ENCODE peak calls at places on chromosomes 13 and 19, in seven cellular contexts. One of them, this sample, is unnamed. For H3K4me1 and H3K27me3, the result is how much of the 10 kb centered on the place peaks cover.

GRCh38 chr13:46905249-46905648 is 8.4 kb upstream of the HTR2A start:
- DNase-seq in H9: no peak
- DNase-seq in IMR-90: peak
- DNase-seq in breast epithelium: no peak
- DNase-seq in stomach: no peak
- DNase-seq in cardiac muscle cell: peak
- DNase-seq in adrenal gland: no peak
- DNase-seq in this sample: no peak

GRCh38 chr13:110562696-110563462 is 1.4 kb upstream of the RAB20 start:
- DNase-seq in H9: no peak
- DNase-seq in IMR-90: no peak
- DNase-seq in breast epithelium: no peak
- DNase-seq in stomach: no peak
- DNase-seq in cardiac muscle cell: no peak
- DNase-seq in adrenal gland: peak
- DNase-seq in this sample: no peak

GRCh38 chr13:104809483-104809882 is 1726.0 kb downstream of the EFNB2 start:
- DNase-seq in H9: no peak
- DNase-seq in IMR-90: no peak
- DNase-seq in breast epithelium: peak
- DNase-seq in stomach: no peak
- DNase-seq in cardiac muscle cell: peak
- DNase-seq in adrenal gland: no peak
- DNase-seq in this sample: peak

GRCh38 chr13:39888865-39889810 is 233.7 kb downstream of the COG6 start:
- DNase-seq in H9: no peak
- DNase-seq in IMR-90: no peak
- DNase-seq in breast epithelium: no peak
- DNase-seq in stomach: no peak
- DNase-seq in cardiac muscle cell: peak
- DNase-seq in adrenal gland: no peak
- DNase-seq in this sample: no peak

GRCh38 chr19:10587022-10587838 is at the start of gene AP1M2:
- DNase-seq in H9: peak
- DNase-seq in IMR-90: no peak
- DNase-seq in breast epithelium: no peak
- DNase-seq in stomach: peak
- DNase-seq in cardiac muscle cell: no peak
- DNase-seq in adrenal gland: no peak
- DNase-seq in this sample: no peak

GRCh38 chr13:110017379-110017778 is 231.0 kb upstream of the IRS2 start:
- DNase-seq in H9: peak
- DNase-seq in IMR-90: peak
- DNase-seq in breast epithelium: peak
- DNase-seq in stomach: no peak
- DNase-seq in cardiac muscle cell: peak
- DNase-seq in adrenal gland: no peak
- DNase-seq in this sample: peak

GRCh38 chr13:68056816-68057710 is 826.9 kb upstream of the PCDH9 start:
- DNase-seq in H9: no peak
- DNase-seq in IMR-90: peak
- DNase-seq in breast epithelium: no peak
- DNase-seq in stomach: no peak
- DNase-seq in cardiac muscle cell: peak
- DNase-seq in adrenal gland: no peak
- DNase-seq in this sample: peak

GRCh38 chr19:21947775-21948174 is 63.0 kb downstream of the ZNF208 start:
- DNase-seq in H9: no peak
- DNase-seq in IMR-90: no peak
- DNase-seq in breast epithelium: no peak
- DNase-seq in stomach: no peak
- DNase-seq in cardiac muscle cell: peak
- DNase-seq in adrenal gland: no peak
- DNase-seq in this sample: no peak

GRCh38 chr13:81171065-81171647 is 830.2 kb upstream of the SPRY2 start:
- DNase-seq in H9: no peak
- DNase-seq in IMR-90: no peak
- DNase-seq in breast epithelium: no peak
- DNase-seq in stomach: no peak
- DNase-seq in cardiac muscle cell: peak
- DNase-seq in adrenal gland: no peak
- DNase-seq in this sample: peak

GRCh38 chr13:63190742-63191141 is 1775.1 kb upstream of the PCDH20 start:
- DNase-seq in H9: no peak
- DNase-seq in IMR-90: peak
- DNase-seq in breast epithelium: no peak
- DNase-seq in stomach: no peak
- DNase-seq in cardiac muscle cell: peak
- DNase-seq in adrenal gland: no peak
- DNase-seq in this sample: peak

GRCh38 chr19:8163781-8164180 is 14.4 kb upstream of the FBN3 start:
- DNase-seq in H9: peak
- DNase-seq in IMR-90: peak
- DNase-seq in breast epithelium: no peak
- DNase-seq in stomach: no peak
- DNase-seq in cardiac muscle cell: peak
- DNase-seq in adrenal gland: no peak
- DNase-seq in this sample: no peak

GRCh38 chr19:45812297-45812696 is 2.8 kb downstream of the RSPH6A start:
- DNase-seq in H9: no peak
- DNase-seq in IMR-90: no peak
- DNase-seq in breast epithelium: no peak
- DNase-seq in stomach: no peak
- DNase-seq in cardiac muscle cell: no peak
- DNase-seq in adrenal gland: no peak
- DNase-seq in this sample: no peak

GRCh38 chr13:23570099-23570926 is at the start of gene TNFRSF19:
- DNase-seq in H9: no peak
- DNase-seq in IMR-90: peak
- DNase-seq in breast epithelium: no peak
- DNase-seq in stomach: no peak
- DNase-seq in cardiac muscle cell: peak
- DNase-seq in adrenal gland: peak
- DNase-seq in this sample: peak
- H3K4me1 ChIP-seq in H9: under half
- H3K4me1 ChIP-seq in IMR-90: under half
- H3K4me1 ChIP-seq in breast epithelium: under half
- H3K4me1 ChIP-seq in stomach: under half
- H3K4me1 ChIP-seq in cardiac muscle cell: under half
- H3K4me1 ChIP-seq in adrenal gland: under half
- H3K4me1 ChIP-seq in this sample: under half

GRCh38 chr19:50720921-50721291 is 1.3 kb upstream of the SHANK1 start:
- DNase-seq in H9: no peak
- DNase-seq in IMR-90: peak
- DNase-seq in breast epithelium: no peak
- DNase-seq in stomach: no peak
- DNase-seq in cardiac muscle cell: no peak
- DNase-seq in adrenal gland: no peak
- DNase-seq in this sample: peak
- H3K27me3 ChIP-seq in H9: under half
- H3K27me3 ChIP-seq in IMR-90: under half
- H3K27me3 ChIP-seq in breast epithelium: under half
- H3K27me3 ChIP-seq in stomach: under half
- H3K27me3 ChIP-seq in cardiac muscle cell: under half
- H3K27me3 ChIP-seq in adrenal gland: under half
- H3K27me3 ChIP-seq in this sample: under half

GRCh38 chr19:15330801-15331418 is 1.4 kb downstream of the BRD4 start:
- DNase-seq in H9: no peak
- DNase-seq in IMR-90: peak
- DNase-seq in breast epithelium: peak
- DNase-seq in stomach: no peak
- DNase-seq in cardiac muscle cell: peak
- DNase-seq in adrenal gland: peak
- DNase-seq in this sample: peak
- H3K4me1 ChIP-seq in H9: under half
- H3K4me1 ChIP-seq in IMR-90: under half
- H3K4me1 ChIP-seq in breast epithelium: under half
- H3K4me1 ChIP-seq in stomach: half or more
- H3K4me1 ChIP-seq in cardiac muscle cell: under half
- H3K4me1 ChIP-seq in adrenal gland: half or more
- H3K4me1 ChIP-seq in this sample: under half

GRCh38 chr13:49608932-49609331 is 19.4 kb upstream of the ARL11 start:
- DNase-seq in H9: no peak
- DNase-seq in IMR-90: peak
- DNase-seq in breast epithelium: no peak
- DNase-seq in stomach: no peak
- DNase-seq in cardiac muscle cell: no peak
- DNase-seq in adrenal gland: no peak
- DNase-seq in this sample: no peak
- H3K27me3 ChIP-seq in H9: under half
- H3K27me3 ChIP-seq in IMR-90: under half
- H3K27me3 ChIP-seq in breast epithelium: under half
- H3K27me3 ChIP-seq in stomach: under half
- H3K27me3 ChIP-seq in cardiac muscle cell: under half
- H3K27me3 ChIP-seq in adrenal gland: under half
- H3K27me3 ChIP-seq in this sample: under half

GRCh38 chr19:1156305-1156801 is 17.7 kb downstream of the SBNO2 start:
- DNase-seq in H9: no peak
- DNase-seq in IMR-90: no peak
- DNase-seq in breast epithelium: no peak
- DNase-seq in stomach: no peak
- DNase-seq in cardiac muscle cell: peak
- DNase-seq in adrenal gland: peak
- DNase-seq in this sample: no peak
- H3K4me1 ChIP-seq in H9: under half
- H3K4me1 ChIP-seq in IMR-90: under half
- H3K4me1 ChIP-seq in breast epithelium: under half
- H3K4me1 ChIP-seq in stomach: under half
- H3K4me1 ChIP-seq in cardiac muscle cell: under half
- H3K4me1 ChIP-seq in adrenal gland: under half
- H3K4me1 ChIP-seq in this sample: under half

GRCh38 chr19:3793799-3794198 is 7.6 kb upstream of the MATK start:
- DNase-seq in H9: no peak
- DNase-seq in IMR-90: no peak
- DNase-seq in breast epithelium: no peak
- DNase-seq in stomach: no peak
- DNase-seq in cardiac muscle cell: no peak
- DNase-seq in adrenal gland: no peak
- DNase-seq in this sample: no peak

GRCh38 chr19:3801412-3802096 is 15.4 kb upstream of the MATK start:
- DNase-seq in H9: peak
- DNase-seq in IMR-90: no peak
- DNase-seq in breast epithelium: peak
- DNase-seq in stomach: peak
- DNase-seq in cardiac muscle cell: peak
- DNase-seq in adrenal gland: peak
- DNase-seq in this sample: peak

GRCh38 chr19:3796358-3796757 is 10.2 kb upstream of the MATK start:
- DNase-seq in H9: no peak
- DNase-seq in IMR-90: no peak
- DNase-seq in breast epithelium: no peak
- DNase-seq in stomach: no peak
- DNase-seq in cardiac muscle cell: no peak
- DNase-seq in adrenal gland: no peak
- DNase-seq in this sample: no peak

GRCh38 chr19:3803114-3803888 is 17.1 kb upstream of the MATK start:
- DNase-seq in H9: no peak
- DNase-seq in IMR-90: no peak
- DNase-seq in breast epithelium: no peak
- DNase-seq in stomach: no peak
- DNase-seq in cardiac muscle cell: no peak
- DNase-seq in adrenal gland: no peak
- DNase-seq in this sample: no peak

GRCh38 chr19:3798137-3798536 is 12.0 kb upstream of the MATK start:
- DNase-seq in H9: no peak
- DNase-seq in IMR-90: no peak
- DNase-seq in breast epithelium: no peak
- DNase-seq in stomach: no peak
- DNase-seq in cardiac muscle cell: no peak
- DNase-seq in adrenal gland: no peak
- DNase-seq in this sample: no peak
- H3K27me3 ChIP-seq in H9: under half
- H3K27me3 ChIP-seq in IMR-90: under half
- H3K27me3 ChIP-seq in breast epithelium: under half
- H3K27me3 ChIP-seq in stomach: under half
- H3K27me3 ChIP-seq in cardiac muscle cell: under half
- H3K27me3 ChIP-seq in adrenal gland: under half
- H3K27me3 ChIP-seq in this sample: under half

DNA sequence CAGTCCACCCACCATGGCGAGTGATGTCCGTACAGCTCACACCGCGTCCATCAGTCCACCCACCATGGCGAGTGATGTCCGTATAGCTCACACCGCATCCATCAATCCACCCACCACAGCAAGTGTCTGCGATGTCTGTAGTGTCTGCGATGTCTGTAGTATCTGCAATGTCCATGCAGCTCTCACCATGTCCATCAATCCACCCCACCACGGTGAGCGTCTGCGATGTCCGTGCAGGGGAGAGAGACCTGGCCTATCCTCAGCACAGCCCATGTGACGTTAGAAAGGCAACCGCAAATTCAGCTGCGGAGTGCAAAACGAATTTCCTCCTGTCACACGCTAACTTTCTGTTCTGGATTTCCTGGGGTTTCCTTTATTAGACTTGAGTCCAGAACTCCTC is 18.5 kb downstream of the RASA3 start:
- DNase-seq in H9: no peak
- DNase-seq in IMR-90: no peak
- DNase-seq in breast epithelium: no peak
- DNase-seq in stomach: no peak
- DNase-seq in cardiac muscle cell: no peak
- DNase-seq in adrenal gland: no peak
- DNase-seq in this sample: no peak
- H3K4me1 ChIP-seq in H9: under half
- H3K4me1 ChIP-seq in IMR-90: half or more
- H3K4me1 ChIP-seq in breast epithelium: under half
- H3K4me1 ChIP-seq in stomach: under half
- H3K4me1 ChIP-seq in cardiac muscle cell: under half
- H3K4me1 ChIP-seq in adrenal gland: under half
- H3K4me1 ChIP-seq in this sample: under half

DNA sequence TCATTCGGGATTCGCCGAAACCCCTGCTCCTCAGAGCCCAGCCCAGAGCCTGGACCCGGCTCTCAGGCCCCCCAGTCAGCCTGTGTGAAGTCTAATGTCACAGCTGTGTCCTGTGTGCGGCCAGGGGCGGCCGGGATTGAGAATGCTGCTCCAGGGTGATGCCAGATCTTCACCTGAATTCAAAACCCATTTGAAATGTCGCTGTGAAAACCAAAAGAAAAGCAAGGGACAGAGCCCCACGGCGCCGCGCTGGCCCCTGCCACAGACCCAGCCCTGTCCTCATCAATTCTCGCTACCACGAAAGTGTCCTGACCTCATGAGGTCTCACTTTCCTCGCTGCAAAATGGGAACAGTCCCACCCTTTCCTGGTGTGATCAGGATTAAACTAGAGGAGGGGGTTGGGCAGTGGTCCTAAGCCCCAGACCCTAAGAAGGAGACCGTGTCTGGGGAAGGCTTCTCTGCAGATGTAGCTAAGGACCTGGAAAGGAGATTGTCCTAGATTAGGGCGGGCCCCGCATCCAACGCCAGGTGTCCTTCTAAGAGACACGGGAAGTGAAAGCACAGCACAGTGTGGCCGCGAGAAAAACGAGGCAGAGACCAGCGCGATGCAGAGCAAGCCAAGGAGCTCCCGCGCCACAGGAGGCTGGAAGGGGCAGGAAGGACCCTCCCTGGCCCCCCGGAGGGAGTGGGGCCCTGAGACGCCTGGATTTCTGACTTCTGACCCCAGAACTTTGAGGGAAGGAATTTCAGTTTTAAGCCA is 34.0 kb upstream of the SPACA7 start:
- DNase-seq in H9: no peak
- DNase-seq in IMR-90: no peak
- DNase-seq in breast epithelium: no peak
- DNase-seq in stomach: no peak
- DNase-seq in cardiac muscle cell: no peak
- DNase-seq in adrenal gland: no peak
- DNase-seq in this sample: no peak
- H3K27me3 ChIP-seq in H9: under half
- H3K27me3 ChIP-seq in IMR-90: under half
- H3K27me3 ChIP-seq in breast epithelium: under half
- H3K27me3 ChIP-seq in stomach: under half
- H3K27me3 ChIP-seq in cardiac muscle cell: under half
- H3K27me3 ChIP-seq in adrenal gland: under half
- H3K27me3 ChIP-seq in this sample: under half

This sample was measured in adipocyte.